ENCODE peak calls at places on chromosomes 7 and 10, in nine cellular contexts. One of them, this sample, is unnamed.

GRCh38 chr10:71429929-71430328 is 33.2 kb downstream of the CDH23 start:
- DNase-seq in hepatocyte: no peak
- DNase-seq in GM12865: no peak
- DNase-seq in AG09309: no peak
- DNase-seq in stomach: no peak
- DNase-seq in CD8-positive, alpha-beta T cell: no peak
- DNase-seq in CD4-positive, alpha-beta T cell: no peak
- DNase-seq in EL: no peak
- DNase-seq in midbrain: no peak
- DNase-seq in this sample: no peak

GRCh38 chr10:6108631-6109443 is 20.0 kb downstream of the RBM17 start:
- DNase-seq in EL: peak; percentile 53
- DNase-seq in midbrain: peak; percentile 68
- DNase-seq in CD4-positive, alpha-beta T cell: no peak
- DNase-seq in AG09309: no peak
- DNase-seq in stomach: no peak
- DNase-seq in hepatocyte: peak; percentile 58
- DNase-seq in CD8-positive, alpha-beta T cell: no peak
- DNase-seq in GM12865: peak; percentile 62
- DNase-seq in this sample: peak; percentile 68

GRCh38 chr7:46486264-46487206 is 565.5 kb upstream of the IGFBP3 start:
- DNase-seq in CD8-positive, alpha-beta T cell: no peak
- DNase-seq in AG09309: peak; percentile 66
- DNase-seq in stomach: no peak
- DNase-seq in CD4-positive, alpha-beta T cell: no peak
- DNase-seq in EL: peak; percentile 89
- DNase-seq in hepatocyte: peak; percentile 48
- DNase-seq in GM12865: peak; percentile 14
- DNase-seq in midbrain: no peak
- DNase-seq in this sample: peak; percentile 88

GRCh38 chr7:50684011-50684701 is 98.5 kb downstream of the GRB10 start:
- DNase-seq in EL: no peak
- DNase-seq in hepatocyte: peak; percentile 49
- DNase-seq in stomach: no peak
- DNase-seq in GM12865: no peak
- DNase-seq in CD8-positive, alpha-beta T cell: no peak
- DNase-seq in CD4-positive, alpha-beta T cell: no peak
- DNase-seq in AG09309: no peak
- DNase-seq in midbrain: no peak
- DNase-seq in this sample: no peak

GRCh38 chr10:73758704-73759511 is 14.7 kb downstream of the SEC24C start:
- DNase-seq in CD8-positive, alpha-beta T cell: peak; percentile 32
- DNase-seq in hepatocyte: no peak
- DNase-seq in stomach: no peak
- DNase-seq in EL: no peak
- DNase-seq in GM12865: no peak
- DNase-seq in midbrain: no peak
- DNase-seq in AG09309: no peak
- DNase-seq in CD4-positive, alpha-beta T cell: no peak
- DNase-seq in this sample: no peak

GRCh38 chr10:110074986-110075664 is 67.3 kb downstream of the ADD3 start:
- DNase-seq in stomach: no peak
- DNase-seq in AG09309: peak; percentile 79
- DNase-seq in midbrain: no peak
- DNase-seq in EL: peak; percentile 77
- DNase-seq in CD8-positive, alpha-beta T cell: no peak
- DNase-seq in hepatocyte: no peak
- DNase-seq in CD4-positive, alpha-beta T cell: no peak
- DNase-seq in GM12865: no peak
- DNase-seq in this sample: peak; percentile 54

GRCh38 chr7:82419200-82419599 is 24.4 kb downstream of the CACNA2D1 start:
- DNase-seq in hepatocyte: no peak
- DNase-seq in AG09309: no peak
- DNase-seq in GM12865: no peak
- DNase-seq in CD4-positive, alpha-beta T cell: no peak
- DNase-seq in stomach: peak; percentile 66
- DNase-seq in CD8-positive, alpha-beta T cell: no peak
- DNase-seq in midbrain: no peak
- DNase-seq in EL: no peak
- DNase-seq in this sample: no peak

GRCh38 chr10:100987685-100988049 is 324 bp downstream of the TWNK start:
- DNase-seq in hepatocyte: no peak
- DNase-seq in EL: no peak
- DNase-seq in CD8-positive, alpha-beta T cell: no peak
- DNase-seq in midbrain: no peak
- DNase-seq in GM12865: no peak
- DNase-seq in AG09309: no peak
- DNase-seq in stomach: no peak
- DNase-seq in CD4-positive, alpha-beta T cell: no peak
- DNase-seq in this sample: no peak

GRCh38 chr7:130904031-130904757 is 170.2 kb upstream of the KLF14 start:
- DNase-seq in CD4-positive, alpha-beta T cell: no peak
- DNase-seq in stomach: no peak
- DNase-seq in hepatocyte: peak; percentile 70
- DNase-seq in EL: peak; percentile 96
- DNase-seq in GM12865: no peak
- DNase-seq in AG09309: peak; percentile 96
- DNase-seq in midbrain: no peak
- DNase-seq in CD8-positive, alpha-beta T cell: no peak
- DNase-seq in this sample: peak; percentile 99

GRCh38 chr10:45580781-45581496 is 91.6 kb downstream of the ZFAND4 start:
- DNase-seq in EL: no peak
- DNase-seq in CD4-positive, alpha-beta T cell: no peak
- DNase-seq in hepatocyte: no peak
- DNase-seq in CD8-positive, alpha-beta T cell: peak; percentile 23
- DNase-seq in AG09309: no peak
- DNase-seq in GM12865: peak; percentile 61
- DNase-seq in midbrain: no peak
- DNase-seq in stomach: no peak
- DNase-seq in this sample: no peak

GRCh38 chr10:110075726-110076125 is 67.9 kb downstream of the ADD3 start:
- DNase-seq in GM12865: no peak
- DNase-seq in EL: no peak
- DNase-seq in AG09309: no peak
- DNase-seq in stomach: no peak
- DNase-seq in CD8-positive, alpha-beta T cell: no peak
- DNase-seq in hepatocyte: no peak
- DNase-seq in CD4-positive, alpha-beta T cell: no peak
- DNase-seq in midbrain: no peak
- DNase-seq in this sample: no peak

GRCh38 chr10:89147256-89147655 is 59.9 kb downstream of the CH25H start:
- DNase-seq in hepatocyte: no peak
- DNase-seq in GM12865: no peak
- DNase-seq in EL: peak; percentile 45
- DNase-seq in midbrain: no peak
- DNase-seq in stomach: no peak
- DNase-seq in CD8-positive, alpha-beta T cell: no peak
- DNase-seq in AG09309: peak; percentile 95
- DNase-seq in CD4-positive, alpha-beta T cell: no peak
- DNase-seq in this sample: peak; percentile 74

GRCh38 chr7:146554568-146554967 is 438.0 kb downstream of the CNTNAP2 start:
- DNase-seq in GM12865: no peak
- DNase-seq in midbrain: no peak
- DNase-seq in EL: no peak
- DNase-seq in hepatocyte: no peak
- DNase-seq in stomach: no peak
- DNase-seq in AG09309: no peak
- DNase-seq in CD4-positive, alpha-beta T cell: no peak
- DNase-seq in CD8-positive, alpha-beta T cell: no peak
- DNase-seq in this sample: no peak

GRCh38 chr7:130996841-130997231 is 262.8 kb upstream of the KLF14 start:
- DNase-seq in EL: peak; percentile 24
- DNase-seq in hepatocyte: peak; percentile 71
- DNase-seq in stomach: peak; percentile 86
- DNase-seq in CD8-positive, alpha-beta T cell: no peak
- DNase-seq in CD4-positive, alpha-beta T cell: no peak
- DNase-seq in AG09309: no peak
- DNase-seq in GM12865: no peak
- DNase-seq in midbrain: no peak
- DNase-seq in this sample: peak; percentile 67

GRCh38 chr7:118041336-118041878 is 142.6 kb upstream of the LSM8 start:
- DNase-seq in EL: no peak
- DNase-seq in stomach: no peak
- DNase-seq in GM12865: no peak
- DNase-seq in CD8-positive, alpha-beta T cell: no peak
- DNase-seq in hepatocyte: no peak
- DNase-seq in midbrain: no peak
- DNase-seq in AG09309: no peak
- DNase-seq in CD4-positive, alpha-beta T cell: no peak
- DNase-seq in this sample: no peak

GRCh38 chr10:58775960-58776574 is 263.4 kb downstream of the BICC1 start:
- DNase-seq in midbrain: no peak
- DNase-seq in AG09309: no peak
- DNase-seq in stomach: no peak
- DNase-seq in CD8-positive, alpha-beta T cell: no peak
- DNase-seq in GM12865: no peak
- DNase-seq in EL: peak; percentile 79
- DNase-seq in CD4-positive, alpha-beta T cell: no peak
- DNase-seq in hepatocyte: no peak
- DNase-seq in this sample: peak; percentile 77

GRCh38 chr7:4242706-4243105 is 439.4 kb upstream of the FOXK1 start:
- DNase-seq in hepatocyte: no peak
- DNase-seq in EL: no peak
- DNase-seq in midbrain: no peak
- DNase-seq in CD4-positive, alpha-beta T cell: no peak
- DNase-seq in AG09309: no peak
- DNase-seq in CD8-positive, alpha-beta T cell: no peak
- DNase-seq in GM12865: no peak
- DNase-seq in stomach: no peak
- DNase-seq in this sample: no peak

GRCh38 chr7:151315038-151315655 is 26.5 kb upstream of the NUB1 start:
- DNase-seq in EL: peak; percentile 63
- DNase-seq in GM12865: peak; percentile 83
- DNase-seq in hepatocyte: peak; percentile 85
- DNase-seq in stomach: peak; percentile 75
- DNase-seq in AG09309: peak; percentile 20
- DNase-seq in CD8-positive, alpha-beta T cell: peak; percentile 82
- DNase-seq in midbrain: peak; percentile 80
- DNase-seq in CD4-positive, alpha-beta T cell: peak; percentile 60
- DNase-seq in this sample: peak; percentile 63